ENCODE peak calls at places on chromosomes 12 and 14, in six cellular contexts. A is CD8-positive, alpha-beta T cell; F is fibroblast of pulmonary artery; V is bronchial epithelial cell; Z is IMR-90; U is mucosa of descending colon. O is an unnamed sample.

GRCh38 chr12:71282020-71282419 is 124.2 kb upstream of the TSPAN8 start:
- DNase-seq in A (no peak), F (no peak), V (no peak), Z (no peak), U (no peak), O (no peak)

GRCh38 chr14:74893614-74894091 is 11.9 kb downstream of the DLST start:
- DNase-seq in A (no peak), F (no peak), V (no peak), Z (no peak), U (no peak), O (no peak)

GRCh38 chr14:71372411-71372838 is 465.2 kb downstream of the PCNX1 start:
- DNase-seq in A (no peak), F (peak; percentile 84), V (peak; percentile 100), Z (peak; percentile 88), U (no peak), O (peak; percentile 82)

GRCh38 chr14:56976211-56976610 is 165.9 kb upstream of the OTX2 start:
- DNase-seq in A (no peak), F (no peak), V (no peak), Z (no peak), U (no peak), O (no peak)

GRCh38 chr14:91745329-91745728 is 13.4 kb upstream of the CATSPERB start:
- DNase-seq in A (no peak), F (no peak), V (peak; percentile 83), Z (no peak), U (no peak), O (peak; percentile 25)

GRCh38 chr12:22904485-22904884 is 279.5 kb downstream of the ETNK1 start:
- DNase-seq in A (no peak), F (no peak), V (no peak), Z (no peak), U (no peak), O (no peak)

GRCh38 chr12:99020871-99021270 is 375.8 kb downstream of the APAF1 start:
- DNase-seq in A (no peak), F (no peak), V (peak; percentile 70), Z (no peak), U (no peak), O (peak; percentile 4)

GRCh38 chr12:130952545-130952954 is 1.2 kb upstream of the ADGRD1 start:
- DNase-seq in A (no peak), F (no peak), V (no peak), Z (no peak), U (no peak), O (no peak)

GRCh38 chr12:89372584-89373370 is 20.5 kb upstream of the DUSP6 start:
- DNase-seq in A (no peak), F (peak; percentile 36), V (peak; percentile 64), Z (no peak), U (no peak), O (no peak)

GRCh38 chr12:69396041-69396440 is 36.5 kb downstream of the YEATS4 start:
- DNase-seq in A (no peak), F (no peak), V (peak; percentile 35), Z (peak; percentile 13), U (no peak), O (no peak)

GRCh38 chr14:34243001-34243400 is 219.0 kb downstream of the SPTSSA start:
- DNase-seq in A (no peak), F (no peak), V (no peak), Z (no peak), U (no peak), O (no peak)

GRCh38 chr14:93941293-93941910 is 14.3 kb downstream of the FAM181A start:
- DNase-seq in A (no peak), F (peak; percentile 71), V (peak; percentile 90), Z (peak; percentile 90), U (peak; percentile 49), O (peak; percentile 21)

GRCh38 chr12:89470741-89471504 is 53.7 kb downstream of the GALNT4 start:
- DNase-seq in A (no peak), F (peak; percentile 77), V (peak; percentile 70), Z (peak; percentile 68), U (no peak), O (peak; percentile 73)

GRCh38 chr14:93249128-93249831 is 42.2 kb downstream of the UBR7 start:
- DNase-seq in A (no peak), F (no peak), V (no peak), Z (no peak), U (no peak), O (no peak)

GRCh38 chr12:120940799-120941198 is 36.6 kb upstream of the SPPL3 start:
- DNase-seq in A (no peak), F (peak; percentile 7), V (no peak), Z (peak; percentile 11), U (no peak), O (peak; percentile 31)

GRCh38 chr12:102735104-102735503 is 181.9 kb downstream of the PAH start:
- DNase-seq in A (no peak), F (no peak), V (no peak), Z (no peak), U (no peak), O (no peak)

GRCh38 chr12:49068879-49069506 is 786 bp downstream of the RHEBL1 start:
- DNase-seq in A (no peak), F (no peak), V (no peak), Z (no peak), U (no peak), O (no peak)

GRCh38 chr12:77190022-77190421 is 124.7 kb upstream of the E2F7 start:
- DNase-seq in A (no peak), F (peak; percentile 72), V (peak; percentile 21), Z (peak; percentile 89), U (no peak), O (peak; percentile 94)

GRCh38 chr12:90331821-90332220 is 623.2 kb downstream of the CCER1 start:
- DNase-seq in A (no peak), F (no peak), V (no peak), Z (no peak), U (no peak), O (no peak)

GRCh38 chr12:53530920-53531319 is 23.6 kb upstream of the NPFF start:
- DNase-seq in A (no peak), F (no peak), V (peak; percentile 76), Z (peak; percentile 76), U (no peak), O (peak; percentile 60)

GRCh38 chr12:27919671-27920235 is 52.8 kb downstream of the PTHLH start:
- DNase-seq in A (no peak), F (no peak), V (no peak), Z (no peak), U (no peak), O (no peak)

GRCh38 chr12:123958876-123959275 is 13.8 kb downstream of the CCDC92 start:
- DNase-seq in A (no peak), F (no peak), V (no peak), Z (no peak), U (no peak), O (no peak)

GRCh38 chr14:85175556-85175955 is 354.4 kb upstream of the FLRT2 start:
- DNase-seq in A (no peak), F (peak; percentile 48), V (peak; percentile 53), Z (peak; percentile 79), U (no peak), O (peak; percentile 76)

GRCh38 chr12:131287015-131287937 is 333.6 kb downstream of the ADGRD1 start:
- DNase-seq in A (no peak), F (no peak), V (no peak), Z (no peak), U (peak; percentile 9), O (no peak)

GRCh38 chr14:25006961-25007795 is 42.8 kb downstream of the STXBP6 start:
- DNase-seq in A (no peak), F (peak; percentile 92), V (peak; percentile 84), Z (peak; percentile 95), U (no peak), O (peak; percentile 90)

GRCh38 chr14:26137161-26137560 is 460.7 kb downstream of the NOVA1 start:
- DNase-seq in A (no peak), F (no peak), V (no peak), Z (no peak), U (no peak), O (no peak)
- TF ChIP-seq CTCF in A (no peak), F (peak; percentile 35), V (peak; percentile 1), Z (no peak), U (no peak), O (peak; percentile 27)

GRCh38 chr12:586318-587071 is 76.8 kb downstream of the NINJ2 start:
- DNase-seq in A (no peak), F (no peak), V (no peak), Z (no peak), U (no peak), O (no peak)
- H3K4me3 ChIP-seq in A (no peak overlapping the region), F (no peak overlapping the region), V (no peak overlapping the region), Z (no peak overlapping the region), U (no peak overlapping the region), O (no peak overlapping the region)

GRCh38 chr14:104592785-104593184 is 11.8 kb downstream of the TMEM179 start:
- DNase-seq in A (no peak), F (no peak), V (no peak), Z (no peak), U (peak; percentile 11), O (no peak)
- TF ChIP-seq CTCF in A (no peak), F (no peak), V (no peak), Z (no peak), U (no peak), O (no peak)

GRCh38 chr14:55832122-55832911 is 252.3 kb downstream of the KTN1 start:
- DNase-seq in A (no peak), F (peak; percentile 37), V (peak; percentile 83), Z (peak; percentile 76), U (no peak), O (no peak)
- H3K4me3 ChIP-seq in A (no peak overlapping the region), F (no peak overlapping the region), V (no peak overlapping the region), Z (no peak overlapping the region), U (no peak overlapping the region), O (no peak overlapping the region)

DNA sequence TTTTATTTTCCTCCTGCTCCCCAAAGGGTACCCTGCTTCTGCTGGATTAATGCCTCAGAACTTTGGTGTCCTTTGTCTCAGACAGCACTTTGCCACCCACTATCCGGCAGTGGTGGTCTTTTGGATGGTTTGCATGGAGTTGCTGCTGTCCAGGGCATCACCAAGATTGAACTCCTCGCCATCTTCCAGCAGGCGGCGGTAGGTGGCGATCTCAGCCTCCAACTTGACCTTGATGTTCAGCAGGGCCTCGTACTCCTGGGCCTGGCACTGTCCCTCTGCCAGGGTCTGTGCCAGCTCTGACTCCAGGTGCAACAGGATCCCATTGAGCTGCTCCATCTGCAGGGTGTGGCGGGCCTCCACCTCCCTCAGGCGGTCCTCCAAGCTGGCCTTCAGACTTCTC is 9.4 kb upstream of the NOPCHAP1 start:
- DNase-seq in A (no peak), F (no peak), V (no peak), Z (no peak), U (no peak), O (no peak)
- TF ChIP-seq CTCF in A (no peak), F (no peak), V (no peak), Z (no peak), U (no peak), O (peak; percentile 5)

O was measured in fibroblast of mammary gland.